ENCODE peak calls at places on chromosomes 2 and 18, in six cellular contexts. One of them, this sample, is unnamed.

GRCh38 chr18:32770651-32771168 is 2.1 kb downstream of the KLHL14 start:
- DNase-seq in astrocyte of the spinal cord: no peak
- DNase-seq in activated CD8-positive, alpha-beta T cell treated with anti-CD3 and anti-CD28 coated beads for 36 hours: no peak
- DNase-seq in fibroblast of lung: no peak
- DNase-seq in IMR-90: no peak
- DNase-seq in tibial artery: no peak
- DNase-seq in this sample: no peak

GRCh38 chr18:64734063-64734462 is 585.2 kb upstream of the LINC00305 start:
- DNase-seq in astrocyte of the spinal cord: no peak
- DNase-seq in activated CD8-positive, alpha-beta T cell treated with anti-CD3 and anti-CD28 coated beads for 36 hours: no peak
- DNase-seq in fibroblast of lung: no peak
- DNase-seq in IMR-90: no peak
- DNase-seq in tibial artery: no peak
- DNase-seq in this sample: no peak

GRCh38 chr2:3534251-3534814 is 15.0 kb upstream of the ADI1 start:
- DNase-seq in astrocyte of the spinal cord: no peak
- DNase-seq in activated CD8-positive, alpha-beta T cell treated with anti-CD3 and anti-CD28 coated beads for 36 hours: no peak
- DNase-seq in fibroblast of lung: no peak
- DNase-seq in IMR-90: no peak
- DNase-seq in tibial artery: no peak
- DNase-seq in this sample: no peak

GRCh38 chr18:30093376-30093775 is 949.2 kb downstream of the DSC3 start:
- DNase-seq in astrocyte of the spinal cord: no peak
- DNase-seq in activated CD8-positive, alpha-beta T cell treated with anti-CD3 and anti-CD28 coated beads for 36 hours: no peak
- DNase-seq in fibroblast of lung: peak; percentile 31
- DNase-seq in IMR-90: peak; percentile 1
- DNase-seq in tibial artery: no peak
- DNase-seq in this sample: no peak

GRCh38 chr2:168015274-168015953 is 232.0 kb downstream of the STK39 start:
- DNase-seq in astrocyte of the spinal cord: no peak
- DNase-seq in activated CD8-positive, alpha-beta T cell treated with anti-CD3 and anti-CD28 coated beads for 36 hours: no peak
- DNase-seq in fibroblast of lung: no peak
- DNase-seq in IMR-90: no peak
- DNase-seq in tibial artery: no peak
- DNase-seq in this sample: no peak

GRCh38 chr2:180991820-180992219 is 11.4 kb downstream of the UBE2E3 start:
- DNase-seq in astrocyte of the spinal cord: no peak
- DNase-seq in activated CD8-positive, alpha-beta T cell treated with anti-CD3 and anti-CD28 coated beads for 36 hours: no peak
- DNase-seq in fibroblast of lung: no peak
- DNase-seq in IMR-90: no peak
- DNase-seq in tibial artery: no peak
- DNase-seq in this sample: no peak

GRCh38 chr2:61452392-61452791 is 18.5 kb downstream of the USP34 start:
- DNase-seq in astrocyte of the spinal cord: no peak
- DNase-seq in activated CD8-positive, alpha-beta T cell treated with anti-CD3 and anti-CD28 coated beads for 36 hours: no peak
- DNase-seq in fibroblast of lung: no peak
- DNase-seq in IMR-90: no peak
- DNase-seq in tibial artery: no peak
- DNase-seq in this sample: no peak

GRCh38 chr2:201781583-201782051 is 884 bp upstream of the ALS2 start:
- DNase-seq in astrocyte of the spinal cord: no peak
- DNase-seq in activated CD8-positive, alpha-beta T cell treated with anti-CD3 and anti-CD28 coated beads for 36 hours: peak; percentile 27
- DNase-seq in fibroblast of lung: no peak
- DNase-seq in IMR-90: no peak
- DNase-seq in tibial artery: peak; percentile 69
- DNase-seq in this sample: no peak

GRCh38 chr2:231563378-231563961 is 29.2 kb upstream of the TEX44 start:
- DNase-seq in astrocyte of the spinal cord: peak; percentile 44
- DNase-seq in activated CD8-positive, alpha-beta T cell treated with anti-CD3 and anti-CD28 coated beads for 36 hours: peak; percentile 66
- DNase-seq in fibroblast of lung: peak; percentile 43
- DNase-seq in IMR-90: peak; percentile 57
- DNase-seq in tibial artery: no peak
- DNase-seq in this sample: peak; percentile 18

GRCh38 chr2:86631846-86632485 is 8.3 kb upstream of the RNF103 start:
- DNase-seq in astrocyte of the spinal cord: no peak
- DNase-seq in activated CD8-positive, alpha-beta T cell treated with anti-CD3 and anti-CD28 coated beads for 36 hours: no peak
- DNase-seq in fibroblast of lung: no peak
- DNase-seq in IMR-90: no peak
- DNase-seq in tibial artery: no peak
- DNase-seq in this sample: no peak

GRCh38 chr2:120243211-120243610 is 9.4 kb upstream of the RALB start:
- DNase-seq in astrocyte of the spinal cord: no peak
- DNase-seq in activated CD8-positive, alpha-beta T cell treated with anti-CD3 and anti-CD28 coated beads for 36 hours: no peak
- DNase-seq in fibroblast of lung: peak; percentile 57
- DNase-seq in IMR-90: peak; percentile 50
- DNase-seq in tibial artery: no peak
- DNase-seq in this sample: no peak

GRCh38 chr2:69773201-69773600 is 31.3 kb downstream of the ANXA4 start:
- DNase-seq in astrocyte of the spinal cord: peak; percentile 43
- DNase-seq in activated CD8-positive, alpha-beta T cell treated with anti-CD3 and anti-CD28 coated beads for 36 hours: no peak
- DNase-seq in fibroblast of lung: peak; percentile 66
- DNase-seq in IMR-90: peak; percentile 59
- DNase-seq in tibial artery: no peak
- DNase-seq in this sample: no peak

GRCh38 chr18:58788971-58789797 is 75.5 kb upstream of the ZNF532 start:
- DNase-seq in astrocyte of the spinal cord: peak; percentile 80
- DNase-seq in activated CD8-positive, alpha-beta T cell treated with anti-CD3 and anti-CD28 coated beads for 36 hours: no peak
- DNase-seq in fibroblast of lung: peak; percentile 81
- DNase-seq in IMR-90: peak; percentile 84
- DNase-seq in tibial artery: no peak
- DNase-seq in this sample: no peak

GRCh38 chr2:134892282-134893054 is 26.2 kb upstream of the CCNT2 start:
- DNase-seq in astrocyte of the spinal cord: no peak
- DNase-seq in activated CD8-positive, alpha-beta T cell treated with anti-CD3 and anti-CD28 coated beads for 36 hours: no peak
- DNase-seq in fibroblast of lung: no peak
- DNase-seq in IMR-90: no peak
- DNase-seq in tibial artery: no peak
- DNase-seq in this sample: no peak

GRCh38 chr18:10169064-10169562 is 255.3 kb downstream of the VAPA start:
- DNase-seq in astrocyte of the spinal cord: peak; percentile 82
- DNase-seq in activated CD8-positive, alpha-beta T cell treated with anti-CD3 and anti-CD28 coated beads for 36 hours: no peak
- DNase-seq in fibroblast of lung: peak; percentile 79
- DNase-seq in IMR-90: peak; percentile 72
- DNase-seq in tibial artery: no peak
- DNase-seq in this sample: no peak

GRCh38 chr2:68052717-68053422 is 9.9 kb downstream of the C1D start:
- DNase-seq in astrocyte of the spinal cord: no peak
- DNase-seq in activated CD8-positive, alpha-beta T cell treated with anti-CD3 and anti-CD28 coated beads for 36 hours: no peak
- DNase-seq in fibroblast of lung: peak; percentile 36
- DNase-seq in IMR-90: peak; percentile 34
- DNase-seq in tibial artery: no peak
- DNase-seq in this sample: no peak

GRCh38 chr2:181165199-181165868 is 184.9 kb downstream of the UBE2E3 start:
- DNase-seq in astrocyte of the spinal cord: no peak
- DNase-seq in activated CD8-positive, alpha-beta T cell treated with anti-CD3 and anti-CD28 coated beads for 36 hours: peak; percentile 56
- DNase-seq in fibroblast of lung: no peak
- DNase-seq in IMR-90: no peak
- DNase-seq in tibial artery: no peak
- DNase-seq in this sample: no peak

GRCh38 chr18:48993586-48993985 is 42.8 kb upstream of the SMAD7 start:
- DNase-seq in astrocyte of the spinal cord: no peak
- DNase-seq in activated CD8-positive, alpha-beta T cell treated with anti-CD3 and anti-CD28 coated beads for 36 hours: no peak
- DNase-seq in fibroblast of lung: peak; percentile 49
- DNase-seq in IMR-90: peak; percentile 66
- DNase-seq in tibial artery: no peak
- DNase-seq in this sample: no peak

GRCh38 chr2:71562518-71562917 is 109.2 kb downstream of the DYSF start:
- DNase-seq in astrocyte of the spinal cord: no peak
- DNase-seq in activated CD8-positive, alpha-beta T cell treated with anti-CD3 and anti-CD28 coated beads for 36 hours: no peak
- DNase-seq in fibroblast of lung: peak; percentile 41
- DNase-seq in IMR-90: no peak
- DNase-seq in tibial artery: no peak
- DNase-seq in this sample: no peak

GRCh38 chr2:201261471-201261870 is 1.1 kb downstream of the CASP8 start:
- DNase-seq in astrocyte of the spinal cord: no peak
- DNase-seq in activated CD8-positive, alpha-beta T cell treated with anti-CD3 and anti-CD28 coated beads for 36 hours: peak; percentile 76
- DNase-seq in fibroblast of lung: no peak
- DNase-seq in IMR-90: no peak
- DNase-seq in tibial artery: no peak
- DNase-seq in this sample: no peak

GRCh38 chr18:21851327-21851961 is 110.9 kb downstream of the MIB1 start:
- DNase-seq in astrocyte of the spinal cord: peak; percentile 16
- DNase-seq in activated CD8-positive, alpha-beta T cell treated with anti-CD3 and anti-CD28 coated beads for 36 hours: no peak
- DNase-seq in fibroblast of lung: no peak
- DNase-seq in IMR-90: peak; percentile 11
- DNase-seq in tibial artery: no peak
- DNase-seq in this sample: no peak

GRCh38 chr2:68653034-68653433 is 9.7 kb downstream of the PROKR1 start:
- DNase-seq in astrocyte of the spinal cord: no peak
- DNase-seq in activated CD8-positive, alpha-beta T cell treated with anti-CD3 and anti-CD28 coated beads for 36 hours: peak; percentile 51
- DNase-seq in fibroblast of lung: peak; percentile 16
- DNase-seq in IMR-90: no peak
- DNase-seq in tibial artery: no peak
- DNase-seq in this sample: no peak

GRCh38 chr2:96157649-96158553 is 12.7 kb upstream of the DUSP2 start:
- DNase-seq in astrocyte of the spinal cord: no peak
- DNase-seq in activated CD8-positive, alpha-beta T cell treated with anti-CD3 and anti-CD28 coated beads for 36 hours: peak; percentile 99
- DNase-seq in fibroblast of lung: peak; percentile 17
- DNase-seq in IMR-90: no peak
- DNase-seq in tibial artery: no peak
- DNase-seq in this sample: no peak

GRCh38 chr2:239368906-239369584 is 31.8 kb downstream of the HDAC4 start:
- DNase-seq in astrocyte of the spinal cord: no peak
- DNase-seq in activated CD8-positive, alpha-beta T cell treated with anti-CD3 and anti-CD28 coated beads for 36 hours: no peak
- DNase-seq in fibroblast of lung: no peak
- DNase-seq in IMR-90: no peak
- DNase-seq in tibial artery: peak; percentile 43
- DNase-seq in this sample: no peak

GRCh38 chr2:28035816-28036215 is 145.3 kb downstream of the BABAM2 start:
- DNase-seq in astrocyte of the spinal cord: no peak
- DNase-seq in activated CD8-positive, alpha-beta T cell treated with anti-CD3 and anti-CD28 coated beads for 36 hours: no peak
- DNase-seq in fibroblast of lung: no peak
- DNase-seq in IMR-90: no peak
- DNase-seq in tibial artery: no peak
- DNase-seq in this sample: no peak

DNA sequence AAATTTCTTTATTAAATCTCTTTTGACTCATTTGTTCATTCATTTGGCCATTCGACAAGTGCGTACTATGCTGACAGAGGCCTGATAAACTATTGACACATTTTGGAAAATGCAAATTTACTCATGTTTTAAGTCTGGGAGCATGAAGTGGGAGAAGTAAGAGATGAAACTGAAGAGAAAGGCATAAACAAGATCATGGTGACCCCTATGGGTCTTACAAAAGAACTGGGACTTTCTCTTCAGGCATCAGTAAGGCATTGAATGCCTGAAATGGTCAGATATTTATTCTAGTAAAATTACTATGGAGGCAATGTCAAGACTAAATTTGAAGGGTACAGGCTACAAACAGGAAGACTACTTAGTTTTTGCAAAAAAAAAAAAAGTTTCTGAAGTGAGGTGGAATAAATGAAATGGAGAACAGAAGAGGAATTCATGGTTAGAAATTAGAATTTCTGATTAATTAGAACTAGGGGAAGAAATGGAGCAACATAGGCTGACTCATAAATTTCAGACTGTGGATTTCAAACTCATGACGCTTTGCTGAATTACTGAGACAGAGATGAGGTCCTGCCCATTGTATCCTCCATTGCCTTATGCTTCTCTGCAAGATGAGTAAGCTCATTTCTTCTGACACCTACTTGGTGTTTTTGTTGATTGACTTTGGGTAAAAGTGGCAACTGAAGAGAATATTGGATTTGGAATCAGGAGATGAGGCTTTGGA is 32.7 kb downstream of the VSNL1 start:
- DNase-seq in astrocyte of the spinal cord: peak; percentile 33
- DNase-seq in activated CD8-positive, alpha-beta T cell treated with anti-CD3 and anti-CD28 coated beads for 36 hours: no peak
- DNase-seq in fibroblast of lung: peak; percentile 85
- DNase-seq in IMR-90: no peak
- DNase-seq in tibial artery: no peak
- DNase-seq in this sample: no peak
- TF ChIP-seq CTCF in astrocyte of the spinal cord: peak; percentile 27
- TF ChIP-seq CTCF in activated CD8-positive, alpha-beta T cell treated with anti-CD3 and anti-CD28 coated beads for 36 hours: no peak
- TF ChIP-seq CTCF in fibroblast of lung: peak; percentile 43
- TF ChIP-seq CTCF in IMR-90: peak; percentile 14
- TF ChIP-seq CTCF in tibial artery: peak; percentile 29
- TF ChIP-seq CTCF in this sample: peak; percentile 29

GRCh38 chr2:52342458-52342857 is 1310.5 kb upstream of the NRXN1 start:
- DNase-seq in astrocyte of the spinal cord: peak; percentile 38
- DNase-seq in activated CD8-positive, alpha-beta T cell treated with anti-CD3 and anti-CD28 coated beads for 36 hours: no peak
- DNase-seq in fibroblast of lung: no peak
- DNase-seq in IMR-90: peak; percentile 88
- DNase-seq in tibial artery: no peak
- DNase-seq in this sample: peak; percentile 34

GRCh38 chr2:52343867-52344266 is 1311.9 kb upstream of the NRXN1 start:
- DNase-seq in astrocyte of the spinal cord: no peak
- DNase-seq in activated CD8-positive, alpha-beta T cell treated with anti-CD3 and anti-CD28 coated beads for 36 hours: no peak
- DNase-seq in fibroblast of lung: no peak
- DNase-seq in IMR-90: no peak
- DNase-seq in tibial artery: no peak
- DNase-seq in this sample: no peak

GRCh38 chr2:52341732-52342131 is 1309.8 kb upstream of the NRXN1 start:
- DNase-seq in astrocyte of the spinal cord: no peak
- DNase-seq in activated CD8-positive, alpha-beta T cell treated with anti-CD3 and anti-CD28 coated beads for 36 hours: no peak
- DNase-seq in fibroblast of lung: no peak
- DNase-seq in IMR-90: no peak
- DNase-seq in tibial artery: no peak
- DNase-seq in this sample: no peak

GRCh38 chr2:52340185-52340584 is 1308.3 kb upstream of the NRXN1 start:
- DNase-seq in astrocyte of the spinal cord: peak; percentile 13
- DNase-seq in activated CD8-positive, alpha-beta T cell treated with anti-CD3 and anti-CD28 coated beads for 36 hours: no peak
- DNase-seq in fibroblast of lung: peak; percentile 14
- DNase-seq in IMR-90: peak; percentile 41
- DNase-seq in tibial artery: no peak
- DNase-seq in this sample: no peak

GRCh38 chr2:52343010-52343409 is 1311.1 kb upstream of the NRXN1 start:
- DNase-seq in astrocyte of the spinal cord: no peak
- DNase-seq in activated CD8-positive, alpha-beta T cell treated with anti-CD3 and anti-CD28 coated beads for 36 hours: no peak
- DNase-seq in fibroblast of lung: no peak
- DNase-seq in IMR-90: no peak
- DNase-seq in tibial artery: no peak
- DNase-seq in this sample: no peak
- TF ChIP-seq CTCF in astrocyte of the spinal cord: no peak
- TF ChIP-seq CTCF in activated CD8-positive, alpha-beta T cell treated with anti-CD3 and anti-CD28 coated beads for 36 hours: no peak
- TF ChIP-seq CTCF in fibroblast of lung: no peak
- TF ChIP-seq CTCF in IMR-90: no peak
- TF ChIP-seq CTCF in tibial artery: no peak
- TF ChIP-seq CTCF in this sample: no peak

GRCh38 chr18:70172225-70172624 is 33.3 kb downstream of the RTTN start:
- DNase-seq in astrocyte of the spinal cord: peak; percentile 32
- DNase-seq in activated CD8-positive, alpha-beta T cell treated with anti-CD3 and anti-CD28 coated beads for 36 hours: no peak
- DNase-seq in fibroblast of lung: no peak
- DNase-seq in IMR-90: peak; percentile 39
- DNase-seq in tibial artery: no peak
- DNase-seq in this sample: no peak
- TF ChIP-seq CTCF in astrocyte of the spinal cord: peak; percentile 52
- TF ChIP-seq CTCF in activated CD8-positive, alpha-beta T cell treated with anti-CD3 and anti-CD28 coated beads for 36 hours: no peak
- TF ChIP-seq CTCF in fibroblast of lung: peak; percentile 55
- TF ChIP-seq CTCF in IMR-90: peak; percentile 66
- TF ChIP-seq CTCF in tibial artery: peak; percentile 6
- TF ChIP-seq CTCF in this sample: peak; percentile 63

GRCh38 chr2:74128206-74128605 is 19.5 kb downstream of the BOLA3 start:
- DNase-seq in astrocyte of the spinal cord: no peak
- DNase-seq in activated CD8-positive, alpha-beta T cell treated with anti-CD3 and anti-CD28 coated beads for 36 hours: no peak
- DNase-seq in fibroblast of lung: no peak
- DNase-seq in IMR-90: peak; percentile 13
- DNase-seq in tibial artery: no peak
- DNase-seq in this sample: no peak
- TF ChIP-seq CTCF in astrocyte of the spinal cord: peak; percentile 27
- TF ChIP-seq CTCF in activated CD8-positive, alpha-beta T cell treated with anti-CD3 and anti-CD28 coated beads for 36 hours: no peak
- TF ChIP-seq CTCF in fibroblast of lung: peak; percentile 39
- TF ChIP-seq CTCF in IMR-90: peak; percentile 26
- TF ChIP-seq CTCF in tibial artery: no peak
- TF ChIP-seq CTCF in this sample: peak; percentile 35